ENCODE peak calls at places on chromosomes 5 and 9, in four cellular contexts. I is H1, M is GM12878, S is K562. K is an unnamed sample.

GRCh38 chr5:53871772-53872171 is 311.3 kb downstream of the NDUFS4 start:
- DNase-seq in I (no peak), M (no peak), S (no peak), K (no peak)

GRCh38 chr9:5869315-5870019 is 21.2 kb upstream of the MLANA start:
- DNase-seq in I (no peak), M (no peak), S (peak), K (peak)

GRCh38 chr5:123444016-123444415 is 20.8 kb upstream of the CEP120 start:
- DNase-seq in I (no peak), M (no peak), S (no peak), K (no peak)

GRCh38 chr5:36206913-36207312 is 34.8 kb downstream of the NADK2 start:
- DNase-seq in I (no peak), M (no peak), S (no peak), K (no peak)

GRCh38 chr9:120563044-120563443 is 16.9 kb downstream of the CDK5RAP2 start:
- DNase-seq in I (no peak), M (no peak), S (no peak), K (no peak)

GRCh38 chr5:96064905-96065304 is 103.3 kb upstream of the ELL2 start:
- DNase-seq in I (no peak), M (no peak), S (no peak), K (no peak)

GRCh38 chr9:19920401-19920800 is 131.6 kb upstream of the SLC24A2 start:
- DNase-seq in I (no peak), M (no peak), S (no peak), K (no peak)

GRCh38 chr5:124741711-124742496 is 4.5 kb downstream of the ZNF608 start:
- DNase-seq in I (no peak), M (no peak), S (no peak), K (no peak)

GRCh38 chr5:172904643-172905345 is 54.4 kb upstream of the RPL26L1 start:
- DNase-seq in I (no peak), M (no peak), S (no peak), K (peak)

GRCh38 chr5:33282696-33283095 is 158.1 kb upstream of the TARS1 start:
- DNase-seq in I (no peak), M (no peak), S (no peak), K (no peak)

GRCh38 chr5:177557041-177557647 is 2.8 kb upstream of the FAM193B start:
- DNase-seq in I (no peak), M (no peak), S (peak), K (peak)

GRCh38 chr5:159189310-159189709 is 20.0 kb downstream of the RNF145 start:
- DNase-seq in I (no peak), M (no peak), S (no peak), K (no peak)

GRCh38 chr5:66004216-66004615 is 77.8 kb downstream of the ERBIN start:
- DNase-seq in I (no peak), M (no peak), S (no peak), K (no peak)

GRCh38 chr9:70093095-70093494 is 49.4 kb downstream of the MAMDC2 start:
- DNase-seq in I (no peak), M (no peak), S (no peak), K (no peak)

GRCh38 chr5:80672140-80672736 is 17.5 kb upstream of the DHFR start:
- DNase-seq in I (no peak), M (peak), S (peak), K (peak)

GRCh38 chr9:117521293-117521692 is 106.4 kb upstream of the ASTN2 start:
- DNase-seq in I (no peak), M (no peak), S (no peak), K (no peak)

GRCh38 chr9:121984726-121985402 is 108.2 kb downstream of the TTLL11 start:
- DNase-seq in I (no peak), M (no peak), S (no peak), K (no peak)

GRCh38 chr5:50595199-50595598 is 71.2 kb upstream of the PARP8 start:
- DNase-seq in I (no peak), M (no peak), S (no peak), K (no peak)

GRCh38 chr9:87002517-87002916 is 55.2 kb upstream of the GAS1 start:
- DNase-seq in I (no peak), M (no peak), S (no peak), K (no peak)

GRCh38 chr5:15183520-15183919 is 311.9 kb upstream of the ANKH start:
- DNase-seq in I (no peak), M (no peak), S (no peak), K (no peak)

GRCh38 chr9:135308809-135309762 is 170.5 kb upstream of the PPP1R26 start:
- DNase-seq in I (no peak), M (no peak), S (no peak), K (no peak)

GRCh38 chr5:90504743-90505142 is 24.6 kb downstream of the LYSMD3 start:
- DNase-seq in I (no peak), M (no peak), S (no peak), K (no peak)

GRCh38 chr5:36897616-36898015 is 21.0 kb downstream of the NIPBL start:
- DNase-seq in I (no peak), M (no peak), S (no peak), K (no peak)

GRCh38 chr9:23537192-23538059 is 288.6 kb downstream of the ELAVL2 start:
- DNase-seq in I (no peak), M (no peak), S (no peak), K (peak)

GRCh38 chr9:97640290-97640689 is 6.7 kb downstream of the NCBP1 start:
- DNase-seq in I (no peak), M (no peak), S (no peak), K (peak)

GRCh38 chr5:59893061-59893435 is 478 bp downstream of the PDE4D start:
- DNase-seq in I (no peak), M (no peak), S (no peak), K (no peak)

GRCh38 chr5:133781446-133781845 is 169.1 kb upstream of the FSTL4 start:
- DNase-seq in I (no peak), M (no peak), S (no peak), K (no peak)

GRCh38 chr5:153661897-153662296 is 171.4 kb downstream of the GRIA1 start:
- DNase-seq in I (no peak), M (no peak), S (no peak), K (no peak)

GRCh38 chr9:107712390-107712789 is 222.8 kb upstream of the KLF4 start:
- DNase-seq in I (no peak), M (no peak), S (no peak), K (no peak)

GRCh38 chr9:108056805-108057386 is 567.3 kb upstream of the KLF4 start:
- DNase-seq in I (no peak), M (no peak), S (no peak), K (no peak)

GRCh38 chr5:154614595-154614994 is 136.6 kb upstream of the HAND1 start:
- DNase-seq in I (no peak), M (no peak), S (no peak), K (no peak)

GRCh38 chr5:158277276-158277675 is 418.3 kb upstream of the CLINT1 start:
- DNase-seq in I (no peak), M (no peak), S (no peak), K (no peak)

GRCh38 chr9:116628706-116629105 is 58.4 kb upstream of the TRIM32 start:
- DNase-seq in I (no peak), M (no peak), S (no peak), K (no peak)

GRCh38 chr5:5330723-5331530 is 91.5 kb upstream of the ICE1 start:
- DNase-seq in I (no peak), M (no peak), S (no peak), K (no peak)

GRCh38 chr5:172559004-172559932 is 81.8 kb upstream of the NEURL1B start:
- DNase-seq in I (no peak), M (no peak), S (no peak), K (no peak)

GRCh38 chr5:172899436-172899835 is 59.8 kb upstream of the RPL26L1 start:
- DNase-seq in I (no peak), M (no peak), S (no peak), K (no peak)

GRCh38 chr5:105640328-105640727 is 2030.4 kb downstream of the EFNA5 start:
- DNase-seq in I (no peak), M (no peak), S (no peak), K (no peak)

GRCh38 chr9:88535226-88535931 is 401 bp downstream of the NXNL2 start:
- DNase-seq in I (no peak), M (no peak), S (peak), K (no peak)

DNA sequence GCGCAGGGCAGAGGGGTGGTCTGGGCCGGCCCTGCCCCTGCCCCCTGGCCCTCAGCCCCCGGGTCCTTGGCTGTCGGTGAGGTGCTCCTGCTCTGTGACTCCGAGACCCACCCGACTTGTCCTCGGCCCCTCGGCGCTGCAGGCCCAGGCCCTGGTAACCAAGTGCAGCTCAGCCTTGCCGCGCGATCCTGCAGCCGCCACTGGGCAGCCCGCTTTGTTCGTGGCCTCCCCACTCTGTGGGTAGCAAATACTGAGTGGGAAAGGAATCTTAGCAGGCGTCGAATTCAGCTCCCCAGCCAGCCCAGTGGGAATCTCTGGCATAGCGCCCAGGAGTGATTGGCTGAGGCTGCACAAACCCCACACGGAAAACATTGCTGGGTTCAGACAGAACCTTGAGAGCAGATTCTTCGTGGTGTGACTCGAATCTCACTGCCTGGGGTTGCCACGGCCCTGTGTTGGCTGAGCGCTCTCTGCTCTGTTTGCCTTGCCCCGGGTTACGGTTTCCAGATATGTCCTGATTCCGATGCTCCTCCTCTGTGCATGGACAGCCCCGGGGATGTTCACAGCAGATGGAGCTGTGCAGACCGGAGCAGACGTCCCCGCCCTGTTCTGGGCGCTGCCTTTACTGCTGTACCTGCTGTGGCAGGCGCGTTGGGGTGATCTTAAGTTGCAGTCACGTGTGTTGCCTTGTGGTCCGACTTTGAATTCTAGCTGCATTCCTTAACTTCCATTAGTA is 13.4 kb upstream of the EXOC3 start:
- DNase-seq in I (no peak), M (no peak), S (peak), K (no peak)
- TF ChIP-seq BRCA1 in I (no peak), M (no peak), S (no peak), K (no peak)

GRCh38 chr9:92360083-92360482 is 34.3 kb downstream of the CENPP start:
- DNase-seq in I (no peak), M (no peak), S (no peak), K (no peak)

DNA sequence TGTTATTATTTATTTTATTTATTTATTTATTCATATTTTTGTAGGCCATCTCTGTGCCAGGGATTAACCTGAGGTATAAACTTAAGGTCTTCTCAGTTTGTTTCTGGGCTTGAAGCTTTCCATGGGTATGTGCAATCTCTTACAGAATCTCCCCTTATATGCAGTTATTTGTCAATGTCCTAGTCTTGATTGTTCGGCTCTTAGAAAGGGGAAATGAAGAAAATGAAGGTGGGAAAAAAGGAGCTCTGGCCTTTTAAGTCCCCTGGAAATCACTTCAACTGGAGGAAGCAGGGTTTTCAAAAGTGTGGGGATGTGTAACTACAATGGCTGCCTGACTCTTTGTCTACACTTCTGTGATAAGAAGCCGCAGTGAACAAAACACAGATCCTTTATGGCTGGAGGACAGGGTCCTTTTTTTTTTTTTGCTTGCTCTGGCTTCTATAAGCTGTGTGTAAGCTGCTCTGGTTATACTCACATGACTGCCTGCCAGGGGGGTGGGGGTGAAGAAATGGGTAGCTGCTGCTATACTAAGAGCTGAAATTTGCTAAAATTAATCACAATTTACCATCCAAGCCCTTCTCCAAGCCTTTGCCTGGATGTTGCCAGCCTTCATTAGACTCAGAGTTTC is 33.7 kb downstream of the CENPP start:
- DNase-seq in I (no peak), M (no peak), S (no peak), K (no peak)
- TF ChIP-seq BRCA1 in I (no peak), M (no peak), S (no peak), K (no peak)

DNA sequence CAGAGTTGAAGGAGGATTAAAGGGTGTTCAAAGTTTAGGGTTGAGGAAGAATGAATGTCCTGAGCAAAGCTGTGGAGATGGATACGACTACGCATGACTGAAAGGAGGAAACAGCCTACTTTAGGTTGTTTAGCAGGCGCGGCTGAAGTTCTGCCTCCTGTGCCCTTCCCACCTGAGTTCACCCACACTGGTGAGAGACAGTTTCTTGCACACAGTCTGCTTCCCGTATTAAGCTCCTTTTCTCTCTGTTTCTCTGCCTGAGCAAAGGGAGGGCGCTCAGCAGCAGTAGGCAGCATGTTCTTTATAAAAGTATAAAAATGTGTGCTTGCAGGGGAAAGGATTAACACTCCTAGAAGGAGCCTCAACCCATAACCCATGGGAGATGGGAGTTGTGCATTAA is 224.0 kb upstream of the SMARCA2 start:
- DNase-seq in I (no peak), M (no peak), S (no peak), K (no peak)
- TF ChIP-seq BRCA1 in I (no peak), M (no peak), S (no peak), K (no peak)

GRCh38 chr5:102845041-102845440 is 89.9 kb downstream of the PAM start:
- DNase-seq in I (no peak), M (no peak), S (no peak), K (no peak)
- TF ChIP-seq BRCA1 in I (no peak), M (no peak), S (no peak), K (no peak)

GRCh38 chr9:18791074-18791473 is 241.9 kb downstream of the SAXO1 start:
- DNase-seq in I (peak), M (no peak), S (peak), K (peak)

GRCh38 chr9:18786196-18786595 is 246.8 kb downstream of the SAXO1 start:
- DNase-seq in I (no peak), M (no peak), S (no peak), K (no peak)

GRCh38 chr9:18786936-18787658 is 245.9 kb downstream of the SAXO1 start:
- DNase-seq in I (no peak), M (no peak), S (no peak), K (no peak)

GRCh38 chr9:18788256-18788655 is 244.8 kb downstream of the SAXO1 start:
- DNase-seq in I (no peak), M (no peak), S (no peak), K (no peak)

DNA sequence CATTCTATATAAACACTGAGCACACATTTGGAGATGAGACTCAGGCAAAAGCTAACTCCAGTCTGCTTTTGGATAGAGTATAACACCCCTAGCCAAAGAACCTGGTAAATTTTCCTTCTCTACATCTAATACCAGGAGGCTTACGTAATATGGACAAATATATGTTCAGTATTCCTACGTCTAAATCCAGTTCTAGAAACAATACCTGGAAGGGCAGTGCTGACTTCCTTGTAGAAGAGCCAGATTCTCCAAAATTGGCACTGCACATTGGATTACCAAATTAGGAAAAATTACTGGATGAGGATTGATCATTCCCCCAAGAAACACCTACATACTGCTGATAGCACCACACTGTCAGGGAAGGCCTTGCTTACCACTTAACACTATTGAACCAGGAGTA is 247.4 kb downstream of the SAXO1 start:
- DNase-seq in I (no peak), M (no peak), S (no peak), K (no peak)
- TF ChIP-seq BRCA1 in I (no peak), M (no peak), S (no peak), K (no peak)

GRCh38 chr9:137742698-137743097 is 123.9 kb downstream of the EHMT1 start:
- DNase-seq in I (no peak), M (no peak), S (no peak), K (no peak)

GRCh38 chr9:137744632-137745183 is 125.9 kb downstream of the EHMT1 start:
- DNase-seq in I (no peak), M (peak), S (no peak), K (no peak)

GRCh38 chr9:137743695-137744094 is 124.9 kb downstream of the EHMT1 start:
- DNase-seq in I (no peak), M (no peak), S (no peak), K (no peak)

GRCh38 chr9:137748311-137748710 is 129.3 kb upstream of the CACNA1B start:
- DNase-seq in I (no peak), M (no peak), S (no peak), K (no peak)

DNA sequence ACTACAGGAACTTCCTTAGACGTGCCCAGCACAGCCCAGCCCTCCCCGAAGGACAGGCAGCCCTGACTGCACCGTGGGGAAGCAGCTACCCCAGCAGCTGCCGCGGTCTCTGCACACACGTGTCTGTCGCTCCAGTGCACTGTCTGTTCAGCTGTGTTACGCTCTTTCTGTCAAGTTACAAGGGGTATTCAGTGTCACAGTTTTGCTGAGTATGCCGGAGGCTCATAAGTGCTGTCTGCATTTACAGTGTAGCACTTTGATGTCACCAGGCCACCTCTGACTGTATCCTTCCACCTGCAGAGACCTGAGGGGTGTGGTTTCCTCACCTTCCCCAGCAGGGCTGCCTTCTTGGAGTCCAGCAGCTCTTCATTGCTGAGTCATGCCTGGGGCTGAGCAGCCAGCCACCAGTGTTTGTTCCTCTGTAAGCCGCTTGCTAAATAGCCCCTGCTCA is 126.8 kb downstream of the EHMT1 start:
- DNase-seq in I (no peak), M (peak), S (peak), K (peak)
- TF ChIP-seq BRCA1 in I (no peak), M (no peak), S (no peak), K (no peak)

GRCh38 chr5:41649659-41650058 is 139.3 kb upstream of the PLCXD3 start:
- DNase-seq in I (no peak), M (no peak), S (no peak), K (no peak)
- TF ChIP-seq BRCA1 in I (no peak), M (no peak), S (no peak), K (no peak)